ENCODE peak calls at places on chromosomes 16 and 17, in six cellular contexts. F, Z, E, V, O and M are unnamed samples.

GRCh38 chr17:42340691-42341127 is 47.5 kb downstream of the STAT3 start:
- DNase-seq in O (no peak), F (no peak), E (no peak), V (no peak), Z (no peak), M (no peak)

GRCh38 chr16:72872966-72873365 is 175.0 kb downstream of the ZFHX3 start:
- DNase-seq in E (no peak), O (no peak), V (no peak), F (no peak), Z (no peak), M (no peak)

GRCh38 chr17:18981642-18982424 is 22.7 kb downstream of the FAM83G start:
- DNase-seq in Z (no peak), V (peak; percentile 41), O (no peak), E (peak; percentile 70), F (peak; percentile 80), M (no peak)

GRCh38 chr16:66824006-66824405 is 6.8 kb downstream of the NAE1 start:
- DNase-seq in O (no peak), E (no peak), Z (no peak), F (peak; percentile 19), V (peak; percentile 4), M (no peak)

GRCh38 chr17:48933035-48933434 is 11.6 kb downstream of the SNF8 start:
- DNase-seq in O (no peak), V (no peak), E (no peak), Z (no peak), F (no peak), M (no peak)

GRCh38 chr17:43169561-43170139 is 1.4 kb upstream of the NBR1 start:
- DNase-seq in O (peak; percentile 86), F (no peak), V (no peak), E (peak; percentile 22), Z (peak; percentile 22), M (peak; percentile 77)

GRCh38 chr16:56119138-56119537 is 72.2 kb upstream of the GNAO1 start:
- DNase-seq in V (no peak), E (no peak), O (no peak), F (no peak), Z (no peak), M (no peak)

GRCh38 chr16:49855280-49855821 is 561 bp downstream of the ZNF423 start:
- DNase-seq in O (peak; percentile 97), F (peak; percentile 85), Z (peak; percentile 83), V (no peak), E (peak; percentile 83), M (peak; percentile 94)

GRCh38 chr17:73093286-73093685 is 798 bp upstream of the SLC39A11 start:
- DNase-seq in O (peak; percentile 70), V (no peak), Z (no peak), F (no peak), E (no peak), M (no peak)

GRCh38 chr17:69447726-69448125 is 33.2 kb downstream of the MAP2K6 start:
- DNase-seq in O (no peak), E (no peak), F (no peak), V (no peak), Z (no peak), M (no peak)

GRCh38 chr16:68645494-68646388 is 631 bp downstream of the CDH3 start:
- DNase-seq in F (no peak), O (no peak), V (no peak), E (peak; percentile 51), Z (no peak), M (peak; percentile 84)

GRCh38 chr16:998211-998610 is 16.6 kb downstream of the SOX8 start:
- DNase-seq in O (no peak), V (no peak), Z (no peak), F (no peak), E (no peak), M (no peak)

GRCh38 chr17:65054602-65055001 is 1.9 kb downstream of the GNA13 start:
- DNase-seq in O (no peak), Z (no peak), E (no peak), V (no peak), F (no peak), M (no peak)

GRCh38 chr16:48180868-48181480 is 25.2 kb upstream of the ABCC12 start:
- DNase-seq in V (no peak), O (no peak), E (no peak), Z (no peak), F (no peak), M (no peak)

GRCh38 chr17:50328926-50329325 is 17.0 kb upstream of the XYLT2 start:
- DNase-seq in Z (no peak), O (no peak), F (no peak), E (no peak), V (no peak), M (no peak)

GRCh38 chr17:44343510-44344209 is 1.4 kb upstream of the GRN start:
- DNase-seq in Z (no peak), O (no peak), V (no peak), E (no peak), F (no peak), M (no peak)

GRCh38 chr16:74522160-74522559 is 84.8 kb downstream of the GLG1 start:
- DNase-seq in O (no peak), F (no peak), E (no peak), V (no peak), Z (no peak), M (no peak)

GRCh38 chr17:58335779-58336455 is 7.3 kb upstream of the TSPOAP1 start:
- DNase-seq in F (no peak), E (no peak), Z (no peak), O (no peak), V (no peak), M (no peak)

GRCh38 chr17:50207318-50207717 is 5.9 kb upstream of the COL1A1 start:
- DNase-seq in F (no peak), Z (no peak), O (no peak), V (no peak), E (no peak), M (no peak)

GRCh38 chr17:78112508-78113471 is 15.8 kb downstream of the TMC6 start:
- DNase-seq in Z (peak; percentile 90), F (peak; percentile 58), O (peak; percentile 96), V (no peak), E (peak; percentile 89), M (peak; percentile 93)

GRCh38 chr17:63436523-63437110 is 9.5 kb downstream of the CYB561 start:
- DNase-seq in Z (no peak), F (no peak), V (no peak), E (no peak), O (no peak), M (no peak)

GRCh38 chr17:63437287-63438091 is 8.6 kb downstream of the CYB561 start:
- DNase-seq in F (no peak), O (no peak), Z (no peak), E (no peak), V (no peak), M (no peak)

GRCh38 chr17:63434951-63435571 is 11.0 kb downstream of the CYB561 start:
- DNase-seq in F (peak; percentile 52), E (no peak), Z (no peak), O (peak; percentile 90), V (no peak), M (no peak)

GRCh38 chr17:63433746-63434591 is 12.1 kb downstream of the CYB561 start:
- DNase-seq in Z (no peak), O (peak; percentile 96), V (peak; percentile 90), E (no peak), F (peak; percentile 95), M (no peak)

DNA sequence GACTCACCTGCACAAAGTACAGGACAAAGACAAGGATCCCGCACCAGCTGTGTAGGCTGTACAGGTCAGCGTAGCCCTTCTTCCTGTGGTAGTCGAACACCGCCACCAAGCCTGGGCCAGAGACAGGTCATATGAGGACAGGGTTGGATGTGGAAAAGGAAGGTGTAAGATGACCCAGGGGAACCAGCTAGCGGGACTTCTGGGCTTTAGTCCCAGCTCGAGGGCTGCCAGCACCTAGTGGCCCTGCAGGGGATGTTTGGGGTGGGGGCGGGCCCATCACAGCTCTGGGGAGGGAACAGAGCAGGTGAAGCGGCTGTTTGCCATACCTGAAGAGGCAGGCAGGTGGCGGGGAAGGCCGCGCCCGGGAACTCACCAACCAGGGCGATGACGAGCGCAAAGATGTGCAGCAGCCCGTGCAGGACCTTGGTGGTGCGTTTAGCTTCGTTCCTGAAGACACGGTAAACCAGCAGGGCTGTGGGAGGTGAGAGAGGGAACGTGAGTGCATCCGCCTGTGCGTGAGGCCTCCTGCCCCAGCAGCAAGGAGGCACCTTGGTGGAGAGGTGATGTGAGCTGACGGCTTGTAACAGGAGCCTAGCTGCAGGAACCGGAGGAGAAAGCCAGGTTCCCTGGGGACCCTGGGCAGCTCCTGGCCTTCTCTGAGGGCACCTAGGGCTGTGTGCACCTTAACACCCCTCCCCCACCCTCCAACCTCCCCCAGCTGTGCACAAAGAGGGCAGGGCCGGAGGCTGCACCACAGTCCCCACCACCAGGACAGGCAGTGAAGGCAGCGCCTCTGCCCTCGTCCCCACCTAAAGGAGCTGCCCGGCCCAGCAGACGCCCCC is 10.2 kb downstream of the CYB561 start:
- DNase-seq in O (no peak), F (no peak), V (no peak), Z (no peak), E (no peak), M (no peak)
- TF ChIP-seq CTCF in O (no peak), F (no peak), V (no peak), Z (no peak), E (no peak), M (no peak)

GRCh38 chr17:37791434-37791833 is 46.6 kb upstream of the HNF1B start:
- DNase-seq in O (no peak), Z (peak; percentile 76), V (peak; percentile 62), F (peak; percentile 48), E (peak; percentile 71), M (peak; percentile 38)
- TF ChIP-seq CTCF in O (no peak), Z (peak; percentile 79), V (peak; percentile 58), F (peak; percentile 47), E (peak; percentile 98), M (peak; percentile 51)

DNA sequence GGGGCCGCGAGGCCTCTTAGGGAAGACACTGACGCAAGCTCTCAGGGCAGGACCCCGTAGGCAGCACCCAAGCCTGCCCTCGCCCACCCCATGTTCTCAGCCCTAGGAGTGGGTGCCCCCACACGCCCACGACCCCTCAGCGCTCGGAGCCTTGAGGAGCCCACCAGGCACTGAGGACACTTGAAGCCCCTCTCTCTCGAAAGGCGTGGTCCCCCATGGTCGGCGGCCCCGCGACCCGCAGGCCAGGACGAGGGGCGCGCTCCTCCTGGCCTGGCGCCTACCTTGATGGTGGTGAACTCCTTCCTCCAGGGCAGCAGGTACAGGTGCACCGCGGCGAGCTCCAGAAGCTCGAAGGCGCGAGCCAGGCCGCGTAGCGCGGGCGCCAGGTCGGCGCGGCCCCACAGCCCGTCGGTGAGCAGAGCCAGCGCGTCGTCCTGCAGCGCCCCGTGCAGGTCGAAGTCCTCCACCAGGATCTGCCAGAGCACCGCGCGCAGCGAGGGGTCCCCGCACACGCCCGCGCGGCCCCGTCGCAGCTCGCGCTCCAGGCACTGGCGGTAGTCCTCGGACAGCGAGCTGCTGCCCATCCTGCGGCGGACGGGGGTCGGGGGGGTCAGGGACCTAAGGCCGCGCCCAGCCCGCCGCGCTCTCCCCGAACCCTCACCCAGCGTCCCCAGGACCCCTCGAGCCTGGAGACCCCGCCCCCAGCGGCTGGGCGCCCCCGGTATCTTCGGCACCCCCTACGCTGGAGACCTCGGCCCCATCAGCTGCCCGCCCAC is 668 bp downstream of the SPATA2L start:
- DNase-seq in F (no peak), V (no peak), E (peak; percentile 77), O (peak; percentile 89), Z (peak; percentile 74), M (no peak)
- TF ChIP-seq CTCF in F (no peak), V (peak; percentile 23), E (no peak), O (no peak), Z (peak; percentile 50), M (peak; percentile 33)

GRCh38 chr17:36849871-36850348 is 87.4 kb upstream of the LHX1 start:
- DNase-seq in F (peak; percentile 79), Z (peak; percentile 45), O (no peak), V (peak; percentile 11), E (peak; percentile 50), M (no peak)
- TF ChIP-seq CTCF in F (peak; percentile 19), Z (no peak), O (no peak), V (peak; percentile 19), E (peak; percentile 59), M (peak; percentile 27)